ENCODE peak calls at places on chromosomes 1 and 21, in nine cellular contexts. M is lower leg skin, V is NCI-H2081 treated with DMSO at 0.1 percent for 48 hours, P is pulmonary artery endothelial cell, I is GM12892, Z is psoas muscle, L is HT1080, S is epithelial cell of esophagus, R is T-helper 9 cell. G is an unnamed sample.

GRCh38 chr1:4021153-4021894 is 121.3 kb upstream of the C1orf174 start:
- DNase-seq in M (no peak), V (no peak), P (no peak), I (no peak), Z (no peak), L (no peak), S (no peak), R (no peak), G (no peak)

GRCh38 chr1:17119076-17119743 is at the start of gene PADI2:
- DNase-seq in M (no peak), V (no peak), P (no peak), I (peak), Z (peak), L (no peak), S (peak), R (peak), G (no peak)

GRCh38 chr1:77347646-77348045 is 65.8 kb downstream of the AK5 start:
- DNase-seq in M (no peak), V (no peak), P (peak), I (no peak), Z (no peak), L (peak), S (peak), R (no peak), G (no peak)

GRCh38 chr1:244964112-244964971 is 100.0 kb upstream of the HNRNPU start:
- DNase-seq in M (no peak), V (no peak), P (peak), I (no peak), Z (no peak), L (peak), S (no peak), R (no peak), G (no peak)

GRCh38 chr1:212638419-212639151 is 30.0 kb downstream of the ATF3 start:
- DNase-seq in M (no peak), V (no peak), P (no peak), I (no peak), Z (no peak), L (no peak), S (no peak), R (no peak), G (no peak)

GRCh38 chr1:233655433-233655844 is 41.5 kb downstream of the KCNK1 start:
- DNase-seq in M (no peak), V (no peak), P (no peak), I (no peak), Z (no peak), L (no peak), S (no peak), R (no peak), G (no peak)

GRCh38 chr1:203995228-203995627 is 77.7 kb upstream of the SOX13 start:
- DNase-seq in M (no peak), V (no peak), P (peak), I (no peak), Z (no peak), L (no peak), S (no peak), R (no peak), G (no peak)

GRCh38 chr21:39575778-39576177 is 37.0 kb upstream of the B3GALT5 start:
- DNase-seq in M (no peak), V (no peak), P (no peak), I (no peak), Z (no peak), L (peak), S (peak), R (no peak), G (no peak)

GRCh38 chr1:151822404-151822803 is 9.2 kb downstream of the RORC start:
- DNase-seq in M (no peak), V (no peak), P (no peak), I (no peak), Z (no peak), L (no peak), S (no peak), R (peak), G (no peak)

G was measured in brain pericyte.